ENCODE peak calls at places on chromosomes 5 and 9, in nine cellular contexts. D, L, X, F, H, R, Q, S and Y are unnamed samples.

GRCh38 chr9:26296910-26297309 is 595.7 kb downstream of the CAAP1 start:
- DNase-seq in D (no peak), L (no peak), X (no peak), F (no peak), H (no peak), R (no peak), Q (no peak), S (no peak), Y (no peak)

GRCh38 chr9:18720691-18721090 is 246.7 kb downstream of the ADAMTSL1 start:
- DNase-seq in D (peak; percentile 10), L (peak; percentile 28), X (no peak), F (no peak), H (no peak), R (no peak), Q (no peak), S (no peak), Y (no peak)

GRCh38 chr5:103031607-103032006 is 88.3 kb downstream of the GIN1 start:
- DNase-seq in D (no peak), L (no peak), X (no peak), F (no peak), H (no peak), R (no peak), Q (no peak), S (no peak), Y (no peak)

GRCh38 chr5:164741376-164741775 is 1236.0 kb downstream of the MAT2B start:
- DNase-seq in D (no peak), L (no peak), X (no peak), F (no peak), H (no peak), R (no peak), Q (no peak), S (no peak), Y (no peak)

GRCh38 chr5:171823269-171823668 is 37.7 kb downstream of the SMIM23 start:
- DNase-seq in D (no peak), L (no peak), X (no peak), F (peak; percentile 26), H (no peak), R (no peak), Q (no peak), S (no peak), Y (no peak)

GRCh38 chr9:73153793-73154227 is 2.1 kb downstream of the ANXA1 start:
- DNase-seq in D (no peak), L (peak; percentile 28), X (no peak), F (no peak), H (no peak), R (no peak), Q (peak; percentile 29), S (no peak), Y (no peak)

GRCh38 chr9:87501806-87502205 is 4.1 kb downstream of the DAPK1 start:
- DNase-seq in D (no peak), L (no peak), X (no peak), F (no peak), H (no peak), R (no peak), Q (no peak), S (no peak), Y (no peak)

GRCh38 chr9:91163773-91164471 is 197.8 kb downstream of the AUH start:
- DNase-seq in D (no peak), L (no peak), X (no peak), F (no peak), H (no peak), R (no peak), Q (no peak), S (peak; percentile 89), Y (peak; percentile 7)

GRCh38 chr9:98709968-98710965 is 1.5 kb upstream of the GABBR2 start:
- DNase-seq in D (no peak), L (peak; percentile 73), X (no peak), F (no peak), H (no peak), R (no peak), Q (no peak), S (no peak), Y (no peak)

GRCh38 chr9:108382267-108382666 is 473.5 kb downstream of the ACTL7B start:
- DNase-seq in D (no peak), L (no peak), X (no peak), F (peak; percentile 92), H (no peak), R (no peak), Q (no peak), S (no peak), Y (no peak)

GRCh38 chr5:153516503-153516902 is 26.0 kb downstream of the GRIA1 start:
- DNase-seq in D (no peak), L (no peak), X (no peak), F (no peak), H (no peak), R (no peak), Q (no peak), S (no peak), Y (no peak)

GRCh38 chr5:180785151-180785781 is 17.3 kb downstream of the MGAT1 start:
- DNase-seq in D (no peak), L (peak; percentile 87), X (no peak), F (peak; percentile 60), H (peak; percentile 50), R (no peak), Q (no peak), S (peak; percentile 75), Y (no peak)

GRCh38 chr5:174303437-174304045 is 258.0 kb downstream of the NSG2 start:
- DNase-seq in D (no peak), L (no peak), X (no peak), F (no peak), H (no peak), R (no peak), Q (no peak), S (no peak), Y (no peak)

GRCh38 chr5:162496080-162496808 is 428.7 kb downstream of the GABRG2 start:
- DNase-seq in D (no peak), L (no peak), X (no peak), F (no peak), H (no peak), R (no peak), Q (no peak), S (no peak), Y (no peak)

GRCh38 chr9:122402403-122403268 is 31.8 kb downstream of the PTGS1 start:
- DNase-seq in D (peak; percentile 70), L (peak; percentile 99), X (no peak), F (no peak), H (no peak), R (no peak), Q (peak; percentile 99), S (no peak), Y (no peak)

GRCh38 chr5:74184649-74185048 is 455.9 kb downstream of the ENC1 start:
- DNase-seq in D (no peak), L (no peak), X (no peak), F (no peak), H (no peak), R (no peak), Q (no peak), S (no peak), Y (no peak)

GRCh38 chr9:12604154-12604825 is 88.9 kb upstream of the TYRP1 start:
- DNase-seq in D (peak; percentile 18), L (no peak), X (no peak), F (no peak), H (no peak), R (no peak), Q (peak; percentile 8), S (no peak), Y (no peak)

GRCh38 chr5:95761771-95762680 is 30.9 kb downstream of the RHOBTB3 start:
- DNase-seq in D (no peak), L (peak; percentile 94), X (no peak), F (no peak), H (no peak), R (no peak), Q (no peak), S (no peak), Y (no peak)

GRCh38 chr9:21252727-21253547 is 13.1 kb upstream of the IFNA14 start:
- DNase-seq in D (no peak), L (peak; percentile 14), X (no peak), F (no peak), H (no peak), R (no peak), Q (peak; percentile 21), S (peak; percentile 67), Y (peak; percentile 22)

GRCh38 chr9:108525214-108525613 is 330.6 kb downstream of the ACTL7B start:
- DNase-seq in D (no peak), L (no peak), X (no peak), F (no peak), H (no peak), R (no peak), Q (no peak), S (no peak), Y (no peak)

GRCh38 chr5:147485046-147485445 is 24.8 kb downstream of the DPYSL3 start:
- DNase-seq in D (no peak), L (peak; percentile 56), X (no peak), F (no peak), H (no peak), R (no peak), Q (no peak), S (no peak), Y (no peak)

GRCh38 chr9:93473411-93473810 is 20.0 kb upstream of the FAM120AOS start:
- DNase-seq in D (no peak), L (peak; percentile 61), X (no peak), F (no peak), H (no peak), R (no peak), Q (no peak), S (no peak), Y (no peak)

GRCh38 chr5:67887648-67888047 is 327.9 kb upstream of the PIK3R1 start:
- DNase-seq in D (no peak), L (no peak), X (no peak), F (no peak), H (no peak), R (no peak), Q (no peak), S (no peak), Y (no peak)

GRCh38 chr9:71858102-71858798 is 52.7 kb downstream of the ABHD17B start:
- DNase-seq in D (no peak), L (no peak), X (no peak), F (no peak), H (no peak), R (no peak), Q (no peak), S (no peak), Y (no peak)

GRCh38 chr5:113133573-113133972 is 157.0 kb downstream of the DCP2 start:
- DNase-seq in D (no peak), L (no peak), X (no peak), F (no peak), H (no peak), R (no peak), Q (no peak), S (no peak), Y (no peak)

GRCh38 chr5:175032741-175033151 is 308.4 kb downstream of the MSX2 start:
- DNase-seq in D (no peak), L (no peak), X (no peak), F (no peak), H (no peak), R (no peak), Q (no peak), S (no peak), Y (peak; percentile 32)

GRCh38 chr5:33415811-33416354 is 24.9 kb upstream of the TARS1 start:
- DNase-seq in D (no peak), L (peak; percentile 67), X (no peak), F (no peak), H (no peak), R (no peak), Q (peak; percentile 19), S (no peak), Y (no peak)